ENCODE peak calls at places on chromosomes 7 and 10, in eight cellular contexts. F, O, N, R, S, V, L and G are unnamed samples.

GRCh38 chr10:64762861-64763260 is 1241.7 kb downstream of the REEP3 start:
- DNase-seq in F (no peak), O (no peak), N (no peak), R (no peak), S (no peak), V (no peak), L (no peak), G (no peak)

GRCh38 chr7:38006559-38006958 is 86.1 kb downstream of the EPDR1 start:
- DNase-seq in F (no peak), O (no peak), N (no peak), R (no peak), S (no peak), V (no peak), L (no peak), G (no peak)

GRCh38 chr7:141649137-141649864 is 52.7 kb downstream of the DENND11 start:
- DNase-seq in F (no peak), O (no peak), N (no peak), R (no peak), S (no peak), V (no peak), L (no peak), G (no peak)

GRCh38 chr10:108836362-108836761 is 1086.9 kb downstream of the XPNPEP1 start:
- DNase-seq in F (no peak), O (no peak), N (no peak), R (no peak), S (no peak), V (no peak), L (no peak), G (no peak)

GRCh38 chr10:104391150-104391968 is 37.7 kb downstream of the CFAP58 start:
- DNase-seq in F (no peak), O (no peak), N (no peak), R (no peak), S (no peak), V (no peak), L (no peak), G (no peak)

GRCh38 chr7:40331915-40332314 is 197.1 kb downstream of the SUGCT start:
- DNase-seq in F (no peak), O (no peak), N (no peak), R (no peak), S (peak; percentile 27), V (no peak), L (no peak), G (no peak)

GRCh38 chr7:123639646-123640045 is 16.0 kb upstream of the LMOD2 start:
- DNase-seq in F (no peak), O (no peak), N (no peak), R (no peak), S (no peak), V (no peak), L (no peak), G (no peak)

GRCh38 chr10:117609095-117609821 is 66.7 kb downstream of the EMX2 start:
- DNase-seq in F (no peak), O (no peak), N (no peak), R (peak; percentile 83), S (peak; percentile 85), V (no peak), L (no peak), G (no peak)